ENCODE peak calls at places on chromosomes 5 and 9, in nine cellular contexts. W is epithelial cell of esophagus, X is fibroblast of mammary gland, C is adrenal gland, D is psoas muscle, L is bronchial epithelial cell, Z is activated B cell treated with CpG ODN at 0.5 μM for 24 hours, U is PC-9, A is cardiac muscle cell. H is an unnamed sample.

GRCh38 chr5:54580997-54581741 is 63.6 kb downstream of the SNX18 start:
- DNase-seq in U (no peak), X (no peak), D (no peak), A (no peak), W (no peak), Z (no peak), L (no peak), C (no peak), H (no peak)

GRCh38 chr9:128124873-128125574 is 2.5 kb downstream of the PTGES2 start:
- DNase-seq in C (no peak), U (peak), A (peak), X (peak), Z (no peak), W (peak), D (peak), L (peak), H (no peak)

GRCh38 chr5:16178745-16179372 is 732 bp downstream of the MARCHF11 start:
- DNase-seq in A (peak), X (peak), L (peak), C (peak), D (peak), Z (no peak), U (peak), W (peak), H (peak)

GRCh38 chr5:131252824-131253171 is 11.1 kb upstream of the CDC42SE2 start:
- DNase-seq in D (peak), A (no peak), W (no peak), Z (peak), C (peak), U (no peak), L (no peak), X (no peak), H (peak)

GRCh38 chr9:16074962-16075361 is 522.1 kb downstream of the CCDC171 start:
- DNase-seq in Z (no peak), D (no peak), W (no peak), U (no peak), L (peak), C (no peak), A (no peak), X (peak), H (no peak)

GRCh38 chr5:65955746-65956145 is 29.4 kb downstream of the ERBIN start:
- DNase-seq in L (peak), X (no peak), D (no peak), Z (no peak), W (no peak), A (no peak), C (no peak), U (no peak), H (no peak)

GRCh38 chr5:137122558-137122957 is 376.6 kb downstream of the SPOCK1 start:
- DNase-seq in X (no peak), U (no peak), L (no peak), W (no peak), A (no peak), Z (no peak), D (no peak), C (no peak), H (no peak)

GRCh38 chr5:139473105-139473504 is 2.3 kb downstream of the SMIM33 start:
- DNase-seq in L (no peak), X (no peak), U (no peak), A (peak), C (no peak), W (peak), Z (no peak), D (no peak), H (no peak)

GRCh38 chr9:35605336-35606137 is 475 bp downstream of the TESK1 start:
- DNase-seq in A (peak), D (peak), X (no peak), C (peak), L (peak), U (peak), Z (peak), W (peak), H (peak)

GRCh38 chr5:145777445-145778063 is 57.6 kb downstream of the PRELID2 start:
- DNase-seq in C (no peak), L (no peak), X (no peak), Z (no peak), D (no peak), W (no peak), A (no peak), U (no peak), H (no peak)

GRCh38 chr5:124121198-124121597 is 609.2 kb downstream of the CSNK1G3 start:
- DNase-seq in L (peak), U (no peak), X (no peak), Z (no peak), D (no peak), A (no peak), C (no peak), W (peak), H (no peak)

GRCh38 chr9:7237473-7238243 is 479.9 kb downstream of the KDM4C start:
- DNase-seq in Z (no peak), W (peak), X (peak), C (no peak), A (no peak), U (no peak), L (no peak), D (no peak), H (no peak)

GRCh38 chr9:92525306-92525705 is 10.5 kb downstream of the ECM2 start:
- DNase-seq in A (no peak), U (no peak), Z (no peak), W (no peak), X (peak), C (no peak), D (no peak), L (no peak), H (no peak)

GRCh38 chr9:89978185-89978584 is 373.4 kb downstream of the GADD45G start:
- DNase-seq in C (no peak), W (peak), X (no peak), Z (no peak), U (no peak), L (peak), A (peak), D (no peak), H (no peak)

GRCh38 chr5:132526290-132526973 is 16.9 kb downstream of the IL5 start:
- DNase-seq in L (peak), C (peak), W (peak), Z (peak), X (peak), A (peak), D (no peak), U (peak), H (peak)

GRCh38 chr5:103393131-103393754 is 134.7 kb downstream of the MACIR start:
- DNase-seq in W (no peak), A (peak), X (peak), L (no peak), U (no peak), C (no peak), Z (no peak), D (no peak), H (no peak)

GRCh38 chr9:108534741-108535140 is 321.0 kb downstream of the ACTL7B start:
- DNase-seq in C (no peak), Z (no peak), X (peak), W (peak), A (no peak), L (peak), D (no peak), U (no peak), H (no peak)

GRCh38 chr5:127097288-127097687 is 24.0 kb upstream of the C5orf63 start:
- DNase-seq in A (no peak), L (no peak), D (no peak), Z (no peak), U (no peak), W (peak), X (no peak), C (no peak), H (no peak)

GRCh38 chr9:37437010-37437409 is 14.5 kb downstream of the GRHPR start:
- DNase-seq in L (no peak), U (no peak), D (no peak), Z (no peak), X (no peak), W (no peak), C (no peak), A (no peak), H (no peak)

GRCh38 chr9:133532937-133533668 is 1.4 kb upstream of the ADAMTSL2 start:
- DNase-seq in U (peak), Z (peak), A (peak), L (peak), C (peak), D (peak), W (peak), X (peak), H (peak)

GRCh38 chr5:134101686-134102439 is 12.6 kb upstream of the TCF7 start:
- DNase-seq in L (no peak), C (peak), W (peak), Z (peak), A (peak), X (peak), U (peak), D (peak), H (peak)

GRCh38 chr5:41109186-41109585 is 38.0 kb upstream of the MROH2B start:
- DNase-seq in U (no peak), D (no peak), L (no peak), A (no peak), W (no peak), Z (no peak), X (peak), C (no peak), H (no peak)

GRCh38 chr5:36720688-36721087 is 114.3 kb downstream of the SLC1A3 start:
- DNase-seq in D (no peak), C (no peak), L (no peak), U (no peak), X (no peak), W (peak), Z (no peak), A (no peak), H (no peak)

GRCh38 chr9:136937186-136938001 is 7.1 kb downstream of the FBXW5 start:
- DNase-seq in W (no peak), C (no peak), Z (no peak), D (no peak), X (no peak), U (no peak), A (no peak), L (no peak), H (no peak)

GRCh38 chr5:15510092-15510491 is 10.1 kb downstream of the FBXL7 start:
- DNase-seq in Z (no peak), A (no peak), D (no peak), X (peak), L (no peak), C (no peak), W (no peak), U (no peak), H (no peak)

GRCh38 chr9:113219972-113220371 is 1.1 kb downstream of the FKBP15 start:
- DNase-seq in L (peak), W (peak), X (peak), Z (no peak), D (no peak), U (no peak), C (no peak), A (no peak), H (peak)

GRCh38 chr9:27519466-27520465 is 4.3 kb upstream of the IFNK start:
- DNase-seq in W (peak), A (no peak), D (no peak), U (no peak), Z (no peak), L (peak), X (no peak), C (no peak), H (no peak)

DNA sequence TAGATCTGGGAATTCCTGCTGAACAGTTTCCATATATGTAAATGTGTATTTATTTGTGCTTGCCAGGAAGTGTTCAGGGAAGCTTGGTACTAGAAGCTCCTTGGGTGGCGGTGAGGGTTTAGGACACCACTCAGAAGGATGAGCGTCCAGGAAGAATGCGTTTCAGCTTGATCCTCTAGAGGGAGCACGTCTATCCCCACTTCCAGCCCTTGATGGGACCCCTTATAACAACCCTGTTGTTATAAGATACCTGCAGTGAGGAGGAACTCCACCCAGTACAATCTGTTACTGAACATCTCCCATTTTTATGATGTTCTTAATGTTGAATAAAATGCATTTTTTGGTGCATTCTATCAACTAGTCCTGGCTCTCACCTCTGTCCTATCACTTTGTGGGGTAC is 88.9 kb downstream of the CYFIP2 start:
- DNase-seq in C (no peak), L (no peak), W (peak), Z (no peak), D (no peak), A (no peak), U (no peak), X (no peak), H (no peak)
- TF ChIP-seq CTCF in C (no peak), L (peak), W (peak), Z (no peak), D (no peak), A (peak), U (peak), X (peak), H (no peak)

GRCh38 chr9:131873891-131874440 is 134.1 kb upstream of the RAPGEF1 start:
- DNase-seq in C (no peak), A (no peak), Z (no peak), U (no peak), W (no peak), X (no peak), L (no peak), D (no peak), H (no peak)
- TF ChIP-seq CTCF in C (no peak), A (no peak), Z (no peak), U (no peak), W (no peak), X (no peak), L (no peak), D (no peak), H (no peak)

DNA sequence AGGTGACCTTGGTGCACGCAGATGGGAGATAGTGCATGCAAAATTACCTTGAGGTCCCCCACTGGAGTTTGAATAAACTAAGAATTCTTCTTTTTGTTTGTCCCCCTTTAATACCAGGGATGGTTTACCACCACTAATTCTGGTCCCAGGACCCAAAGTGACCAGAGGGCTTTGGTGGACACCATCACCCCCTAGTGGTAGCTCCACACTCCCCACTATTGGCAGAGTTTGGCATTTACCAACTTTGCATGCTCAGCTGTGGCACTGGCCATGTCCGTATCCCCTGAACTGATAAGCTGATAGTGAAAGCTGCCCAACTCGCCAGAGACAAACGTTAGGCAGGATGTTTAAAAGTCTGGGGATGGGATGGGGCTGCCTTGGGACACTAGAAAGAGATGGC is 3.3 kb downstream of the ASTN2 start:
- DNase-seq in D (no peak), W (peak), Z (no peak), U (no peak), X (peak), L (peak), A (peak), C (no peak), H (peak)
- TF ChIP-seq CTCF in D (peak), W (peak), Z (no peak), U (peak), X (peak), L (peak), A (peak), C (peak), H (peak)

GRCh38 chr5:176619203-176619568 is 9.2 kb upstream of the GPRIN1 start:
- DNase-seq in L (peak), W (peak), U (peak), C (peak), D (peak), X (peak), A (peak), Z (peak), H (peak)
- TF ChIP-seq CTCF in L (peak), W (peak), U (no peak), C (peak), D (peak), X (peak), A (peak), Z (no peak), H (peak)

GRCh38 chr5:172450861-172451695 is 3.2 kb downstream of the SH3PXD2B start:
- DNase-seq in A (peak), U (peak), C (no peak), Z (no peak), D (peak), W (peak), L (no peak), X (peak), H (peak)

GRCh38 chr5:172451771-172452197 is 2.5 kb downstream of the SH3PXD2B start:
- DNase-seq in X (peak), A (no peak), L (peak), Z (no peak), D (peak), U (no peak), W (peak), C (peak), H (no peak)

GRCh38 chr5:172453986-172454354 is 355 bp downstream of the SH3PXD2B start:
- DNase-seq in Z (no peak), X (no peak), A (no peak), W (no peak), D (peak), C (peak), U (no peak), L (no peak), H (no peak)

GRCh38 chr5:172453206-172453985 is 929 bp downstream of the SH3PXD2B start:
- DNase-seq in C (no peak), U (peak), Z (no peak), X (peak), A (peak), D (no peak), L (peak), W (peak), H (no peak)

GRCh38 chr5:172452398-172453205 is 1.7 kb downstream of the SH3PXD2B start:
- DNase-seq in U (peak), A (peak), Z (no peak), X (peak), D (no peak), L (peak), W (peak), C (no peak), H (no peak)
- TF ChIP-seq CTCF in U (no peak), A (no peak), Z (no peak), X (peak), D (no peak), L (peak), W (no peak), C (no peak), H (no peak)